ENCODE peak calls at places on chromosomes 11 and 22, in four cellular contexts. D, P, Q and H are unnamed samples.

GRCh38 chr11:12076840-12077534 is 33.4 kb upstream of the MICAL2 start:
- DNase-seq in P (no peak), Q (no peak), D (no peak), H (no peak)

GRCh38 chr11:46247090-46247489 is 30.4 kb upstream of the CREB3L1 start:
- DNase-seq in Q (no peak), P (no peak), D (no peak), H (no peak)

GRCh38 chr11:83280256-83280655 is 5.9 kb downstream of the CCDC90B start:
- DNase-seq in Q (no peak), D (no peak), P (no peak), H (no peak)

GRCh38 chr11:68253682-68254081 is 18.1 kb downstream of the C11orf24 start:
- DNase-seq in D (no peak), P (no peak), Q (no peak), H (no peak)

GRCh38 chr22:45671051-45671782 is 417 bp upstream of the ATXN10 start:
- DNase-seq in D (no peak), P (no peak), Q (no peak), H (peak)

GRCh38 chr11:10777806-10778205 is 26.8 kb downstream of the CTR9 start:
- DNase-seq in D (no peak), Q (no peak), P (peak), H (no peak)

GRCh38 chr22:39351689-39352214 is 2.0 kb downstream of the SYNGR1 start:
- DNase-seq in D (no peak), Q (no peak), P (peak), H (no peak)

GRCh38 chr11:123450593-123450992 is 20.5 kb downstream of the GRAMD1B start:
- DNase-seq in P (no peak), Q (no peak), D (no peak), H (no peak)

GRCh38 chr11:65151500-65151899 is 17.2 kb upstream of the SYVN1 start:
- DNase-seq in P (no peak), Q (no peak), D (no peak), H (no peak)